ENCODE peak calls at places on chromosomes 11 and 22, in nine cellular contexts. D is dorsolateral prefrontal cortex, F is MCF 10A, Y is A549, X is colonic mucosa, B is Caco-2, J is RWPE1, W is ascending aorta, E is psoas muscle. Z is an unnamed sample.
A peak's percentile ranks its signal among the peaks of the same experiment; 100 is the strongest.

GRCh38 chr11:17443000-17443399 is 33.6 kb downstream of the ABCC8 start:
- DNase-seq in D (no peak), Y (no peak), F (no peak), X (no peak), E (no peak), B (no peak), J (no peak), W (no peak), Z (no peak)

GRCh38 chr22:30869996-30870395 is 98.6 kb downstream of the MORC2 start:
- DNase-seq in B (peak; percentile 7), F (no peak), E (no peak), Y (no peak), W (no peak), D (peak; percentile 20), X (no peak), J (no peak), Z (no peak)

GRCh38 chr11:89612111-89612510 is 98.0 kb upstream of the TRIM77 start:
- DNase-seq in E (no peak), W (no peak), D (no peak), X (no peak), Y (no peak), J (no peak), B (no peak), F (no peak), Z (no peak)

GRCh38 chr11:7307836-7308235 is 56.1 kb downstream of the SYT9 start:
- DNase-seq in Y (no peak), X (no peak), W (no peak), B (no peak), J (no peak), D (no peak), F (no peak), E (no peak), Z (no peak)

GRCh38 chr11:96978751-96979150 is 588.9 kb downstream of the JRKL start:
- DNase-seq in X (no peak), W (no peak), J (no peak), F (no peak), D (no peak), B (no peak), E (no peak), Y (no peak), Z (no peak)

GRCh38 chr11:72579816-72580647 is 94.2 kb downstream of the PDE2A start:
- DNase-seq in Y (no peak), B (peak; percentile 39), X (no peak), D (peak; percentile 13), J (no peak), F (no peak), E (peak; percentile 26), W (no peak), Z (no peak)

GRCh38 chr22:25202290-25202921 is 2.7 kb downstream of the CRYBB3 start:
- DNase-seq in D (no peak), B (peak; percentile 70), J (peak; percentile 55), X (peak; percentile 56), Y (peak; percentile 69), W (no peak), F (peak; percentile 69), E (no peak), Z (peak; percentile 72)

GRCh38 chr11:57124912-57125311 is 56.8 kb upstream of the LRRC55 start:
- DNase-seq in X (no peak), J (no peak), W (no peak), F (no peak), B (no peak), D (no peak), Y (no peak), E (no peak), Z (no peak)

GRCh38 chr11:2891291-2891690 is 5.7 kb upstream of the CDKN1C start:
- DNase-seq in B (no peak), X (no peak), E (peak; percentile 40), J (no peak), W (no peak), D (no peak), Y (no peak), F (peak; percentile 27), Z (no peak)

GRCh38 chr11:46015941-46016340 is 93.5 kb downstream of the LARGE2 start:
- DNase-seq in X (no peak), B (no peak), W (no peak), F (no peak), D (no peak), Y (no peak), J (no peak), E (no peak), Z (no peak)

GRCh38 chr22:48334971-48335370 is 1492.7 kb downstream of the BRD1 start:
- DNase-seq in W (no peak), Y (no peak), D (no peak), F (no peak), J (no peak), X (no peak), E (peak; percentile 28), B (no peak), Z (no peak)

GRCh38 chr11:82757660-82758301 is 24.1 kb upstream of the FAM181B start:
- DNase-seq in W (no peak), B (no peak), Y (no peak), D (no peak), X (no peak), E (no peak), J (no peak), F (no peak), Z (no peak)

GRCh38 chr22:41619979-41620645 is 731 bp downstream of the DESI1 start:
- DNase-seq in W (no peak), J (no peak), B (peak; percentile 61), X (peak; percentile 60), F (peak; percentile 33), D (peak; percentile 32), E (peak; percentile 67), Y (no peak), Z (peak; percentile 24)

GRCh38 chr11:63804259-63804658 is 9.0 kb upstream of the SPINDOC start:
- DNase-seq in D (no peak), X (peak; percentile 85), W (no peak), Y (no peak), F (peak; percentile 38), B (no peak), E (no peak), J (peak; percentile 46), Z (no peak)

GRCh38 chr11:67665537-67666302 is 8.7 kb downstream of the ALDH3B2 start:
- DNase-seq in D (no peak), Y (no peak), J (no peak), W (no peak), F (peak; percentile 27), E (no peak), X (peak; percentile 56), B (peak; percentile 74), Z (no peak)
- TF ChIP-seq CTCF in D (no peak), Y (peak; percentile 34), J (no peak), W (no peak), F (peak; percentile 22), E (no peak), X (peak; percentile 31), B (peak; percentile 77), Z (peak; percentile 28)

GRCh38 chr11:92071660-92072059 is 153.0 kb upstream of the FAT3 start:
- DNase-seq in D (no peak), W (no peak), X (no peak), F (no peak), B (no peak), E (no peak), Y (no peak), J (no peak), Z (no peak)

DNA sequence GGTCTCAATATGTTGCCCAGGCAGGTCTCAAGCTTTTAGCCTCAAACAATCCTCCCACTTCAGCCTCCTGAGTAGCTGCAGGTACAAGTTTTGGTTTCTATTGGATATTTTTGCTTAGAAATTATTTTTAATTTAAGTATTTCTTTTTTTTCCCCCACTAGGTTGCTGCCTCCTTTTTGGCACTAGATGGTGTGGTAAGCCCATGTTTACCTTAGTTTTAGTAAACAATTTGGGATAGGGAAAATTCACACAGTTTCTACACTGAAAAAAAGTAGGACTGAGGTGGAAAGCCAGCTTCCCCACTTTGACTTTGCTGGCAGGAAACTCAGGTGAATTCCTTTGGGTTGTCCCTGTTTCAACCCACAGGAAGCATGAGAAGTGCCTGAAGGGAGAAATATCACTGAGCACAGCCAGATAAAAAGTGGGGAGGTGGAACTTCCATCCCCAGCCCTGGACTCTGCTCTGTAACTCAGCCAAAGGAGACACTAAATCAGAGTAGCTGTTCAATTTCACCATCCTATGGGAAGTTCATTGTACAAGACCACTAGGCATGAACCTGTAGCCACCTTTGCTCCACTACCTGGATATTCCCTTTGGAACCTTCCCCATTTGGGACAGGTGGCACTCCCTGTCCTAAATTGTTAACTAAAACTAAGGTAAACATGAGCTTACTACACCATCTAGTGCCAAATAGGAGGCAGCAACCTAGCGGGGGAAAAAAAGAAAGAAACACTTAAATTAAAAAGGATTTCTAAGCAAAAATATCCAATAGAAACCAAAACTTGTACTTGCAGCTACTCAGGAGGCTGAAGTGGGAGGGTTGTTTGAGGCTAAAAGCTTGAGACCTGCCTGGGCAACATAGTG is 154.4 kb upstream of the FAT3 start:
- DNase-seq in D (no peak), E (no peak), J (no peak), Y (no peak), F (no peak), W (no peak), B (no peak), X (no peak), Z (no peak)
- TF ChIP-seq CTCF in D (no peak), E (no peak), J (no peak), Y (no peak), F (no peak), W (no peak), B (peak; percentile 18), X (no peak), Z (peak; percentile 39)

GRCh38 chr11:61787928-61788491 is 4.4 kb downstream of the TMEM258 start:
- DNase-seq in B (peak; percentile 77), E (peak; percentile 19), W (no peak), F (peak; percentile 42), Y (peak; percentile 85), X (peak; percentile 41), J (no peak), D (peak; percentile 68), Z (peak; percentile 37)
- TF ChIP-seq CTCF in B (peak; percentile 93), E (peak; percentile 8), W (peak; percentile 15), F (no peak), Y (peak; percentile 91), X (peak; percentile 17), J (peak; percentile 12), D (peak; percentile 67), Z (peak; percentile 60)

GRCh38 chr11:19603771-19604170 is 108.9 kb upstream of the NAV2 start:
- DNase-seq in B (no peak), W (no peak), Y (no peak), F (no peak), X (no peak), E (no peak), D (no peak), J (no peak), Z (no peak)
- TF ChIP-seq CTCF in B (no peak), W (no peak), Y (no peak), F (no peak), X (no peak), E (no peak), D (no peak), J (no peak), Z (no peak)

GRCh38 chr22:37818397-37819099 is 4.6 kb upstream of the GALR3 start:
- DNase-seq in Y (no peak), W (no peak), J (no peak), D (peak; percentile 67), X (peak; percentile 71), F (no peak), E (peak; percentile 77), B (no peak), Z (no peak)
- TF ChIP-seq CTCF in Y (no peak), W (peak; percentile 48), J (peak; percentile 36), D (peak; percentile 13), X (peak; percentile 23), F (no peak), E (peak; percentile 32), B (no peak), Z (peak; percentile 54)